ENCODE peak calls at places on chromosomes 13 and 19, in seven cellular contexts. N, G, D, X, K, V and Q are unnamed samples. For H3K27me3, the result is how much of the 10 kb centered on the place peaks cover.

GRCh38 chr13:43289458-43290255 is 266.3 kb downstream of the DNAJC15 start:
- DNase-seq in N (no peak), G (no peak), D (no peak), X (no peak), K (no peak), V (no peak), Q (no peak)

GRCh38 chr19:17889609-17890214 is 18.0 kb downstream of the SLC5A5 start:
- DNase-seq in N (peak), G (peak), D (no peak), X (peak), K (peak), V (peak), Q (peak)

GRCh38 chr13:93776936-93777335 is 550.3 kb downstream of the GPC6 start:
- DNase-seq in N (peak), G (peak), D (no peak), X (no peak), K (peak), V (no peak), Q (no peak)

GRCh38 chr13:106418556-106418955 is 116.9 kb downstream of the EFNB2 start:
- DNase-seq in N (no peak), G (no peak), D (no peak), X (no peak), K (peak), V (no peak), Q (peak)

GRCh38 chr13:102643656-102644055 is 46.9 kb downstream of the TPP2 start:
- DNase-seq in N (no peak), G (no peak), D (no peak), X (no peak), K (no peak), V (no peak), Q (no peak)

GRCh38 chr19:34145741-34146202 is 26.5 kb upstream of the LSM14A start:
- DNase-seq in N (peak), G (peak), D (peak), X (peak), K (peak), V (peak), Q (peak)

GRCh38 chr19:51263808-51264207 is 12.9 kb downstream of the SIGLECL1 start:
- DNase-seq in N (no peak), G (no peak), D (no peak), X (no peak), K (no peak), V (no peak), Q (no peak)

GRCh38 chr13:21033866-21034601 is 27.4 kb downstream of the LATS2 start:
- DNase-seq in N (peak), G (no peak), D (peak), X (no peak), K (peak), V (no peak), Q (no peak)

GRCh38 chr13:113047587-113047986 is 58.0 kb upstream of the F7 start:
- DNase-seq in N (no peak), G (no peak), D (no peak), X (no peak), K (no peak), V (no peak), Q (no peak)

GRCh38 chr13:65964672-65965071 is 1265.5 kb downstream of the PCDH9 start:
- DNase-seq in N (no peak), G (no peak), D (no peak), X (no peak), K (peak), V (peak), Q (peak)

GRCh38 chr19:35079826-35080225 is 35.8 kb upstream of the FXYD3 start:
- DNase-seq in N (no peak), G (no peak), D (no peak), X (no peak), K (no peak), V (no peak), Q (no peak)

GRCh38 chr19:33194884-33195710 is 967 bp downstream of the LRP3 start:
- DNase-seq in N (peak), G (peak), D (peak), X (peak), K (peak), V (no peak), Q (no peak)

GRCh38 chr19:46601318-46602224 is at the start of gene CALM3:
- DNase-seq in N (no peak), G (peak), D (peak), X (peak), K (no peak), V (peak), Q (no peak)

GRCh38 chr19:54707932-54708331 is 16.3 kb upstream of the KIR3DL3 start:
- DNase-seq in N (no peak), G (no peak), D (no peak), X (no peak), K (no peak), V (no peak), Q (no peak)

DNA sequence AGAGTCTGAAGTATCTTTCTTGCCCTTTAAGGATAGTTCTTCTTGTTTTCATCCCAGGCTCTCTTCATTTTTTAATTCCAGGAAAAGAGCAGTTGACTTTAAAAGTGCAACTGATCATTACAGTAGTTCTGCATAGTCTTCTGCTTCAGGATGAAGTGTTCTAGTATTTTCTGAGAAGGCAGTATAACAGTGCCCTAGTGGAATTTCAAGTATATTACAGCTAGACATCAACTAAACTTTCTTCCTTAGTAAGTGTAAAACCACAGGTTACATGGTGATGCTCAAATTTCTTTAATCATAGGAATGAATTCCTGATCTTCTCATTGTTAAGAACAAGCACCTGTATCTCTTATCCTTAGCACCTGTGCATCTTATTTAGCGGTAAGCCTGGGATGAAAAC is 10.9 kb downstream of the NUFIP1 start:
- DNase-seq in N (no peak), G (no peak), D (no peak), X (no peak), K (no peak), V (no peak), Q (no peak)
- TF ChIP-seq CTCF in N (peak), G (peak), D (no peak), X (peak), K (no peak), V (no peak), Q (no peak)

GRCh38 chr19:29546583-29547190 is 20.9 kb downstream of the VSTM2B start:
- DNase-seq in N (no peak), G (no peak), D (no peak), X (no peak), K (no peak), V (no peak), Q (no peak)
- H3K27me3 ChIP-seq in N (under half), G (under half), D (under half), X (under half), K (under half), V (under half), Q (under half)

DNA sequence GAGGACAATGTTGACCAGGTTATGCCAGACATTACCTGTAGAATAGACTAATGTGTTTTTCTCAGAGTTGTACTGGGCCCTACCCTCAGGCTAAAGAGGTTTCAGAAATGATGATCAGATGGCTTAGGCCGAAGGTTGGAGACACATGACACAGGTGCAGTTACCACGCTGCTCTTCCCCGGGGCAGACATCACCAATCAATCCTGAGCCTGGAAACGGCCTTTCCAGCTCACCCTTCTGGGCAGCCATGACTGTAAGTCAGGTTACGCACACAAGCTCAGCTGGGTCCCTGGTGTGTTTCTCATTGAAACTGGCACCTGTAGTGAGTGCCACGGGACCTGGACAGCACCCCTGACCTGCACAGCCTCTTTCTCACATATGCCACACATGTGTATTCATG is 299.3 kb downstream of the UQCRFS1 start:
- DNase-seq in N (no peak), G (no peak), D (no peak), X (no peak), K (no peak), V (no peak), Q (no peak)
- TF ChIP-seq CTCF in N (no peak), G (no peak), D (no peak), X (no peak), K (no peak), V (no peak), Q (no peak)

GRCh38 chr13:27982361-27982760 is 6.1 kb downstream of the URAD start:
- DNase-seq in N (no peak), G (no peak), D (no peak), X (no peak), K (no peak), V (no peak), Q (no peak)

GRCh38 chr13:27979001-27979643 is 9.4 kb downstream of the URAD start:
- DNase-seq in N (no peak), G (peak), D (no peak), X (peak), K (no peak), V (no peak), Q (no peak)

GRCh38 chr13:27981006-27981708 is 7.3 kb downstream of the URAD start:
- DNase-seq in N (no peak), G (no peak), D (no peak), X (no peak), K (no peak), V (no peak), Q (no peak)

GRCh38 chr13:27979765-27980279 is 8.7 kb downstream of the URAD start:
- DNase-seq in N (no peak), G (no peak), D (no peak), X (no peak), K (no peak), V (no peak), Q (no peak)

DNA sequence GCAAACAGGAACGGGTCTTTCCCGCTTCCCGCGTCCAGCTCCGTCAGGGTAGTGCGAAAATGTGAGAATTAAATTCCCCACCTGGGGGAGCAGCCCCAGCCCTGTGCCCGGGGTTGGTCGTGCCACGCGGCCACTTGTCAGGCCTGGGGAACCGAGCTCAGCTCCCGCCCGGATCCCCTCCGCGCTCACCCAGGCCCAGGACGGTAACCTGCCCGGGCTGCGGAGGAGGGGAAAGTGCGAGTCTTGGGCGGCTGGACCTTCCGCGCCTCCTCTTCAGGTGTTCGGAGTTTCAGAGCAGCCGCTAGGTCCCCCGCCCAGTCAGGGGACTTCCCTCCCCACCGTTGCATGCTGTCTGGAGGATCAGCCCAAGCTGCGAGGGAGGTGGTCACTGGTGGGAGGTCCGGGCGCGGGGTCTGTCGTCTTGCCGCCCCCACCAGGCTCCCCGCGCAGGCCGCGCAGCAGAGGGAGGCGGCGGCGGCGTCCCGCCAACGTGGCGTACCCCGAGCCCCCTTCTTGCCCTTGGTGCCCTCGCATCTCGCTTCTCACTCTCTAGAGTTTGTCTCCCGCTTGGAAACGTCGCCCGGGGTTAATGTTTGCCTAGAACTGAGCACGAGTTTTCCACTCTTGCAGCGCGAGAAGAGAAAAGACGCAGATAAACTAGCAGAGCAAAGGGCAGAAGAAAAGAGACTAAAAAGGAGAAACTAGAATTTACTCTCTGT is 8.1 kb downstream of the URAD start:
- DNase-seq in N (no peak), G (peak), D (no peak), X (peak), K (no peak), V (no peak), Q (no peak)
- H3K27me3 ChIP-seq in N (half or more), G (half or more), D (under half), X (half or more), K (under half), V (half or more), Q (half or more)

DNA sequence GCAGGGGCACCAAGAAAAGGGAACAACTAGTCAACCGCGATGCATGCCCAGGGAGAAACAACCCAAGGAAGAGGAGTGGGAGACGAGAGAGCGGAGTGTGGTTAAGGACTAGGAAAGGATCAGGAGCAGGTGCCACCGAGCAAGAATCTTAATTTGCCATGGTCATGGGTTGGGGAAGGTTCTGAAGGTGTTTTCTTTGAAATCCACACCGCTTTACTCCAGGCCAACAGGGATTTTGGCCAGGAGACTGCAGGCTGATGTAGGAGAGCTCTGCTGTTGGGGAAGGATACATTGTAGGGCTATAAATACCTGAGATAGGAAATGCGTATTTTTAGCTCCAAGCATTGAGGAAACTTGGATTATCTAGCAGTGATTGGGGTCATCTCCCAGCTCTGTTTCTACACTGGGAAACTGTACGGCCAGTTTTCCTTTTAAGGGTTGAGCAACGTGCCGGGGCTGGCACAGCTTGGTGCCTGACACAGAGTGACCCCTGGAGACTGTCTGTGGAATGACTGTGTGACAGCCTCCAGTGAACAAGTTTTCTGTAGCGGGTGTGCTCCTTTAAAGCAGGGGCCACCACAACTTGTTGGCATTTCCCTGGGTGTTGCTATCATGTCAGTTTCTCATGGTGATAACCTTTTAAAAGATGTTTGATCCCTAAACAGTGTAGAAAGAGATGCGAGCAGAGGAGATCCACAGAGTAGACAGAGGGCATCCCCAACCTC is 34.2 kb downstream of the ZNF536 start:
- DNase-seq in N (no peak), G (peak), D (peak), X (peak), K (no peak), V (no peak), Q (no peak)
- TF ChIP-seq CTCF in N (no peak), G (peak), D (no peak), X (peak), K (peak), V (no peak), Q (no peak)

DNA sequence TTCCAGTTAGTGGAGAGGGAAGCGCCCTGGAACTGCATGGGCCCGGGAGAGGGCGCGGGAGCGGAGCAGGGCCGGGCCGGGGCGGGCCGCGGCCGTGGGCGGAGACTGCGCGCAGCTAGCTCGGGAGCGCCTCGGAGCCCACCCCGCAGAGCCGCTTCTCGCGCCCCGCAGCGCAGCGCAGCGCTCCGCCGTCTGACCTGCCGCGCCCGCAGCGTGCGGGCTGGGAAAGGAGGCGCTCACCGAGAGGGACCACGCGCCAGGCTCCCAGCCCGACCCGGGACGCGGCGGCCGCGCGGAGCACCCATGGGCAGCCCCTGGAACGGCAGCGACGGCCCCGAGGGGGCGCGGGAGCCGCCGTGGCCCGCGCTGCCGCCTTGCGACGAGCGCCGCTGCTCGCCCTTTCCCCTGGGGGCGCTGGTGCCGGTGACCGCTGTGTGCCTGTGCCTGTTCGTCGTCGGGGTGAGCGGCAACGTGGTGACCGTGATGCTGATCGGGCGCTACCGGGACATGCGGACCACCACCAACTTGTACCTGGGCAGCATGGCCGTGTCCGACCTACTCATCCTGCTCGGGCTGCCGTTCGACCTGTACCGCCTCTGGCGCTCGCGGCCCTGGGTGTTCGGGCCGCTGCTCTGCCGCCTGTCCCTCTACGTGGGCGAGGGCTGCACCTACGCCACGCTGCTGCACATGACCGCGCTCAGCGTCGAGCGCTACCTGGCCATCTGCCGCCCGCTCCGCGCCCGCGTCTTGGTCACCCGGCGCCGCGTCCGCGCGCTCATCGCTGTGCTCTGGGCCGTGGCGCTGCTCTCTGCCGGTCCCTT is at the start of gene MLNR:
- DNase-seq in N (peak), G (peak), D (peak), X (peak), K (no peak), V (peak), Q (no peak)
- H3K27me3 ChIP-seq in N (half or more), G (half or more), D (under half), X (half or more), K (under half), V (half or more), Q (under half)

DNA sequence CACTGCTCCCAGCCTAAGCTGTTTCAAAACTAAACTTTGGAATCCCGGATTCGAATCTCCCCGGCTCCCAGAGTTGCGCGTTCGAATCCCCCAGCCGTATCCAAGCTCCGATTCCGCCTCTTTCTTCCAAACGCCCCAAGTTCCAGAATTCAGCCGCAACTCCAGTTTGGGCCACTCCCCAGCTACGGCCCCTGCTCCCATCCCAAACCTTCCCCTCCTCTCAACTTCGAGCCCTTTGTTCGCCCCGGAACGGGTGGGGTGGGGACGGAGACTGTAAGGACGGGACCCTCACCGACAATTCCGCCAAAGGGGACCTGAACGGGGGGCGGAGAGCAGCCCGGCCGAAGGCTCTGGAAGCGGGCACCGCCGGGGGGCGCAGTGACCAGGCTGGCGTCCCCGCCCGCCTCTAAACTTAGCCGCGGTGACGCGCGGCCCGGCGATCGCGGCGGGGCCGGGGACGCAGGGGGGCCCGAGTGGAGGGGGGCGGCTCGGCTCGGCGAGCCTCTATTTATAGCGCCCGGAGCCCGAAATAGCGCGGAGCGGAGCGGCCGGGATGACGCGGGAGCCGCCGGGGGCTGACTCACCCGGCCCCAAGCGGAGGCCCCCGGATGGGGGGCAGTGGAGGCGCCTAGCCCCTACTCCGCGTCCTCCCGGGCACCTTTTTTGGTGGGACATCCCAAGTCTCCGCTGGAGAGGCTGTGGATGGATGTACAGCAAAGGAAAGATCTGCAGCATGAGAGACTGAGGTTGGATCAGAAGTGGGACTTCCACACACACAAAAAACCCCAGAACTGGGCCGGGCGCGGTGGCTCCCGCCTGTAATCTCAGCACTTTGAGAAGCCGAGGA is 4.9 kb upstream of the ERCC1 start:
- DNase-seq in N (peak), G (peak), D (peak), X (peak), K (peak), V (peak), Q (no peak)
- TF ChIP-seq CTCF in N (peak), G (peak), D (no peak), X (peak), K (peak), V (peak), Q (peak)